ENCODE peak calls at places on chromosome 12, in six cellular contexts. L, A, M, J, Z and U are unnamed samples.

GRCh38 chr12:76552343-76552938 is 7.1 kb downstream of the OSBPL8 start:
- DNase-seq in J (peak), A (no peak), M (no peak), Z (no peak), L (no peak), U (no peak)

GRCh38 chr12:113914806-113915205 is 51.3 kb downstream of the RBM19 start:
- DNase-seq in J (no peak), M (no peak), A (no peak), L (no peak), Z (no peak), U (no peak)

GRCh38 chr12:4015225-4016076 is 142.3 kb upstream of the PARP11 start:
- DNase-seq in M (no peak), J (no peak), L (no peak), Z (no peak), A (peak), U (no peak)

GRCh38 chr12:77625441-77625840 is 205.3 kb upstream of the NAV3 start:
- DNase-seq in A (no peak), Z (no peak), L (no peak), J (peak), M (no peak), U (peak)

GRCh38 chr12:125245601-125246345 is 180.5 kb downstream of the AACS start:
- DNase-seq in A (no peak), Z (no peak), L (no peak), J (no peak), M (no peak), U (no peak)

GRCh38 chr12:119016715-119017114 is 35.4 kb downstream of the SRRM4 start:
- DNase-seq in L (no peak), M (no peak), Z (no peak), A (no peak), J (no peak), U (no peak)

GRCh38 chr12:121241203-121241970 is 31.5 kb downstream of the P2RX4 start:
- DNase-seq in Z (no peak), J (no peak), M (no peak), A (no peak), L (no peak), U (no peak)

GRCh38 chr12:27952510-27952909 is 20.0 kb downstream of the PTHLH start:
- DNase-seq in M (no peak), J (no peak), L (no peak), A (no peak), Z (no peak), U (no peak)

GRCh38 chr12:27105746-27106536 is 23.6 kb upstream of the C12orf71 start:
- DNase-seq in J (no peak), L (no peak), M (no peak), Z (no peak), A (no peak), U (no peak)

GRCh38 chr12:88242939-88243338 is 100.8 kb downstream of the TMTC3 start:
- DNase-seq in Z (no peak), A (no peak), L (no peak), M (no peak), J (no peak), U (no peak)

GRCh38 chr12:30146561-30146960 is 362.8 kb upstream of the TMTC1 start:
- DNase-seq in J (no peak), M (no peak), L (no peak), Z (no peak), A (no peak), U (no peak)

GRCh38 chr12:58459191-58459590 is 461.1 kb downstream of the LRIG3 start:
- DNase-seq in M (no peak), Z (no peak), J (no peak), L (no peak), A (no peak), U (no peak)

GRCh38 chr12:127280393-127281275 is 986.3 kb upstream of the TMEM132C start:
- DNase-seq in J (no peak), L (no peak), A (peak), Z (no peak), M (peak), U (no peak)

GRCh38 chr12:125683748-125684381 is 618.6 kb downstream of the AACS start:
- DNase-seq in J (no peak), L (no peak), M (peak), A (no peak), Z (no peak), U (no peak)

GRCh38 chr12:49627752-49628360 is 4.5 kb downstream of the PRPF40B start:
- DNase-seq in M (no peak), L (no peak), J (peak), A (peak), Z (no peak), U (peak)

GRCh38 chr12:49519574-49519936 is 19.3 kb upstream of the KCNH3 start:
- DNase-seq in M (no peak), A (no peak), Z (no peak), J (no peak), L (no peak), U (no peak)

GRCh38 chr12:116863275-116863767 is 17.9 kb downstream of the HRK start:
- DNase-seq in A (no peak), L (no peak), Z (no peak), J (no peak), M (peak), U (no peak)

GRCh38 chr12:5511644-5512584 is 80.0 kb downstream of the NTF3 start:
- DNase-seq in Z (no peak), M (peak), J (peak), L (no peak), A (no peak), U (no peak)
- TF ChIP-seq CTCF in Z (no peak), M (peak), J (peak), L (peak), A (no peak), U (no peak)

GRCh38 chr12:93857917-93858513 is 180.8 kb downstream of the CRADD start:
- DNase-seq in L (no peak), Z (no peak), A (no peak), M (no peak), J (no peak), U (no peak)

GRCh38 chr12:93860659-93861373 is 183.6 kb downstream of the CRADD start:
- DNase-seq in Z (no peak), L (no peak), A (no peak), J (peak), M (no peak), U (no peak)

GRCh38 chr12:93865751-93866150 is 188.6 kb downstream of the CRADD start:
- DNase-seq in J (no peak), A (no peak), M (no peak), L (no peak), Z (no peak), U (no peak)

GRCh38 chr12:93857279-93857894 is 180.2 kb downstream of the CRADD start:
- DNase-seq in A (peak), L (no peak), M (no peak), J (peak), Z (no peak), U (peak)

GRCh38 chr12:93862424-93862823 is 185.2 kb downstream of the CRADD start:
- DNase-seq in M (no peak), Z (no peak), A (no peak), J (no peak), L (no peak), U (no peak)
- TF ChIP-seq CTCF in M (no peak), Z (no peak), A (no peak), J (no peak), L (no peak), U (no peak)

GRCh38 chr12:75058228-75058627 is 151.4 kb downstream of the KCNC2 start:
- DNase-seq in J (no peak), A (no peak), M (no peak), Z (no peak), L (no peak), U (no peak)
- TF ChIP-seq CTCF in J (no peak), A (no peak), M (no peak), Z (no peak), L (no peak), U (no peak)

GRCh38 chr12:62983594-62983993 is 48.6 kb upstream of the PPM1H start:
- DNase-seq in J (no peak), Z (no peak), L (no peak), M (no peak), A (no peak), U (peak)
- TF ChIP-seq CTCF in J (peak), Z (no peak), L (no peak), M (no peak), A (no peak), U (no peak)

GRCh38 chr12:110932048-110932447 is 11.7 kb upstream of the MYL2 start:
- DNase-seq in Z (no peak), A (no peak), M (peak), L (no peak), J (no peak), U (no peak)
- TF ChIP-seq CTCF in Z (no peak), A (no peak), M (peak), L (no peak), J (peak), U (no peak)

GRCh38 chr12:67430708-67431335 is 161.7 kb downstream of the CAND1 start:
- DNase-seq in M (no peak), A (peak), Z (no peak), J (no peak), L (peak), U (no peak)
- TF ChIP-seq CTCF in M (no peak), A (no peak), Z (no peak), J (no peak), L (peak), U (no peak)

GRCh38 chr12:42145552-42146215 is 1.0 kb upstream of the GXYLT1 start:
- DNase-seq in J (no peak), Z (no peak), M (no peak), A (no peak), L (no peak), U (no peak)
- TF ChIP-seq CTCF in J (no peak), Z (no peak), M (no peak), A (no peak), L (no peak), U (no peak)

GRCh38 chr12:132064641-132065040 is 79.5 kb downstream of the DDX51 start:
- DNase-seq in Z (no peak), A (no peak), M (no peak), L (no peak), J (no peak), U (no peak)
- TF ChIP-seq CTCF in Z (no peak), A (no peak), M (no peak), L (no peak), J (no peak), U (no peak)

GRCh38 chr12:106345739-106346138 is 11.8 kb upstream of the POLR3B start:
- DNase-seq in M (peak), L (no peak), Z (no peak), J (peak), A (peak), U (peak)
- TF ChIP-seq CTCF in M (peak), L (peak), Z (peak), J (peak), A (peak), U (peak)